ENCODE peak calls at places on chromosomes 11 and 22, in six cellular contexts. One of them, this sample, is unnamed.
A peak's percentile ranks its signal among the peaks of the same experiment; 100 is the strongest.

GRCh38 chr11:8019671-8020597 is 32.8 kb downstream of the EIF3F start:
- DNase-seq in H9: peak; percentile 25
- DNase-seq in mesenchymal stem cell: peak; percentile 27
- DNase-seq in neuronal stem cell: no peak
- DNase-seq in H1: no peak
- DNase-seq in IMR-90: peak; percentile 40
- DNase-seq in this sample: no peak

GRCh38 chr22:39176067-39176621 is 23.7 kb upstream of the CBX7 start:
- DNase-seq in H1: no peak
- DNase-seq in IMR-90: peak; percentile 58
- DNase-seq in H9: peak; percentile 88
- DNase-seq in mesenchymal stem cell: peak; percentile 80
- DNase-seq in neuronal stem cell: peak; percentile 69
- DNase-seq in this sample: peak; percentile 67

GRCh38 chr11:82682003-82682751 is 51.5 kb downstream of the FAM181B start:
- DNase-seq in neuronal stem cell: peak; percentile 40
- DNase-seq in H1: no peak
- DNase-seq in H9: peak; percentile 45
- DNase-seq in mesenchymal stem cell: peak; percentile 80
- DNase-seq in IMR-90: peak; percentile 75
- DNase-seq in this sample: peak; percentile 4

GRCh38 chr11:2366271-2366670 is 10.8 kb upstream of the CD81 start:
- DNase-seq in neuronal stem cell: no peak
- DNase-seq in mesenchymal stem cell: no peak
- DNase-seq in H9: no peak
- DNase-seq in IMR-90: no peak
- DNase-seq in H1: no peak
- DNase-seq in this sample: no peak

GRCh38 chr22:19988965-19989724 is 27.5 kb downstream of the ARVCF start:
- DNase-seq in H1: no peak
- DNase-seq in IMR-90: no peak
- DNase-seq in neuronal stem cell: no peak
- DNase-seq in H9: no peak
- DNase-seq in mesenchymal stem cell: no peak
- DNase-seq in this sample: no peak

GRCh38 chr11:73141031-73141308 is 1.1 kb downstream of the FCHSD2 start:
- DNase-seq in IMR-90: no peak
- DNase-seq in neuronal stem cell: peak; percentile 8
- DNase-seq in mesenchymal stem cell: peak; percentile 51
- DNase-seq in H9: no peak
- DNase-seq in H1: no peak
- DNase-seq in this sample: no peak

GRCh38 chr22:23557036-23557435 is 23.1 kb downstream of the IGLL1 start:
- DNase-seq in H9: peak; percentile 11
- DNase-seq in mesenchymal stem cell: no peak
- DNase-seq in H1: no peak
- DNase-seq in IMR-90: no peak
- DNase-seq in neuronal stem cell: no peak
- DNase-seq in this sample: no peak

GRCh38 chr11:116471608-116472007 is 301.2 kb downstream of the BUD13 start:
- DNase-seq in H9: no peak
- DNase-seq in IMR-90: peak; percentile 3
- DNase-seq in mesenchymal stem cell: no peak
- DNase-seq in neuronal stem cell: no peak
- DNase-seq in H1: no peak
- DNase-seq in this sample: peak; percentile 84

GRCh38 chr11:43278302-43278956 is 33.4 kb upstream of the API5 start:
- DNase-seq in neuronal stem cell: peak; percentile 23
- DNase-seq in IMR-90: peak; percentile 23
- DNase-seq in mesenchymal stem cell: peak; percentile 19
- DNase-seq in H1: no peak
- DNase-seq in H9: peak; percentile 60
- DNase-seq in this sample: peak; percentile 67

GRCh38 chr22:29944339-29944738 is 61.4 kb downstream of the MTMR3 start:
- DNase-seq in neuronal stem cell: no peak
- DNase-seq in IMR-90: peak; percentile 4
- DNase-seq in mesenchymal stem cell: no peak
- DNase-seq in H9: no peak
- DNase-seq in H1: no peak
- DNase-seq in this sample: no peak

GRCh38 chr22:34414467-34415440 is 494.5 kb upstream of the LARGE1 start:
- DNase-seq in H9: peak; percentile 90
- DNase-seq in neuronal stem cell: peak; percentile 87
- DNase-seq in IMR-90: no peak
- DNase-seq in H1: peak; percentile 68
- DNase-seq in mesenchymal stem cell: no peak
- DNase-seq in this sample: peak; percentile 12

GRCh38 chr11:15638386-15638787 is 523.7 kb downstream of the INSC start:
- DNase-seq in H1: no peak
- DNase-seq in neuronal stem cell: no peak
- DNase-seq in IMR-90: no peak
- DNase-seq in mesenchymal stem cell: peak; percentile 40
- DNase-seq in H9: no peak
- DNase-seq in this sample: no peak

GRCh38 chr11:83069441-83070043 is 2.2 kb downstream of the RAB30 start:
- DNase-seq in H1: no peak
- DNase-seq in neuronal stem cell: no peak
- DNase-seq in IMR-90: no peak
- DNase-seq in mesenchymal stem cell: peak; percentile 26
- DNase-seq in H9: no peak
- DNase-seq in this sample: no peak

GRCh38 chr22:29938285-29938693 is 55.3 kb downstream of the MTMR3 start:
- DNase-seq in neuronal stem cell: no peak
- DNase-seq in H1: no peak
- DNase-seq in mesenchymal stem cell: no peak
- DNase-seq in H9: no peak
- DNase-seq in IMR-90: peak; percentile 8
- DNase-seq in this sample: peak; percentile 28

GRCh38 chr22:17957683-17958082 is 66.7 kb downstream of the MICAL3 start:
- DNase-seq in IMR-90: peak; percentile 67
- DNase-seq in neuronal stem cell: no peak
- DNase-seq in H9: no peak
- DNase-seq in H1: no peak
- DNase-seq in mesenchymal stem cell: no peak
- DNase-seq in this sample: no peak

GRCh38 chr11:71988050-71988449 is 10.7 kb upstream of the IL18BP start:
- DNase-seq in H1: no peak
- DNase-seq in IMR-90: peak; percentile 87
- DNase-seq in neuronal stem cell: no peak
- DNase-seq in mesenchymal stem cell: no peak
- DNase-seq in H9: no peak
- DNase-seq in this sample: peak; percentile 94

GRCh38 chr11:11579012-11579755 is 42.6 kb downstream of the GALNT18 start:
- DNase-seq in neuronal stem cell: no peak
- DNase-seq in H9: peak; percentile 28
- DNase-seq in IMR-90: no peak
- DNase-seq in mesenchymal stem cell: no peak
- DNase-seq in H1: no peak
- DNase-seq in this sample: no peak

GRCh38 chr22:24471570-24471969 is 23.6 kb upstream of the UPB1 start:
- DNase-seq in mesenchymal stem cell: no peak
- DNase-seq in IMR-90: peak; percentile 92
- DNase-seq in H1: no peak
- DNase-seq in neuronal stem cell: no peak
- DNase-seq in H9: no peak
- DNase-seq in this sample: no peak

GRCh38 chr11:3808846-3809623 is 675 bp downstream of the PGAP2 start:
- DNase-seq in H9: peak; percentile 51
- DNase-seq in H1: no peak
- DNase-seq in IMR-90: peak; percentile 41
- DNase-seq in neuronal stem cell: no peak
- DNase-seq in mesenchymal stem cell: peak; percentile 54
- DNase-seq in this sample: peak; percentile 91

GRCh38 chr22:39284142-39284980 is 35.1 kb downstream of the RPL3 start:
- DNase-seq in H1: no peak
- DNase-seq in neuronal stem cell: no peak
- DNase-seq in H9: no peak
- DNase-seq in mesenchymal stem cell: no peak
- DNase-seq in IMR-90: no peak
- DNase-seq in this sample: no peak

GRCh38 chr22:42432020-42432596 is at the start of gene NFAM1:
- DNase-seq in IMR-90: no peak
- DNase-seq in mesenchymal stem cell: no peak
- DNase-seq in H1: no peak
- DNase-seq in neuronal stem cell: no peak
- DNase-seq in H9: no peak
- DNase-seq in this sample: peak; percentile 17

GRCh38 chr22:42434283-42434682 is 2.1 kb upstream of the NFAM1 start:
- DNase-seq in mesenchymal stem cell: no peak
- DNase-seq in neuronal stem cell: no peak
- DNase-seq in H1: no peak
- DNase-seq in IMR-90: no peak
- DNase-seq in H9: no peak
- DNase-seq in this sample: no peak

GRCh38 chr22:42433754-42434153 is 1.6 kb upstream of the NFAM1 start:
- DNase-seq in IMR-90: no peak
- DNase-seq in H9: no peak
- DNase-seq in H1: no peak
- DNase-seq in mesenchymal stem cell: no peak
- DNase-seq in neuronal stem cell: no peak
- DNase-seq in this sample: no peak

GRCh38 chr22:42431401-42432019 is 693 bp downstream of the NFAM1 start:
- DNase-seq in H9: no peak
- DNase-seq in mesenchymal stem cell: no peak
- DNase-seq in neuronal stem cell: no peak
- DNase-seq in H1: no peak
- DNase-seq in IMR-90: no peak
- DNase-seq in this sample: no peak

GRCh38 chr22:42432818-42433217 is 615 bp upstream of the NFAM1 start:
- DNase-seq in H1: no peak
- DNase-seq in IMR-90: no peak
- DNase-seq in H9: no peak
- DNase-seq in neuronal stem cell: no peak
- DNase-seq in mesenchymal stem cell: no peak
- DNase-seq in this sample: no peak
- H2AFZ ChIP-seq in H1: no peak overlapping the region
- H2AFZ ChIP-seq in IMR-90: no peak overlapping the region
- H2AFZ ChIP-seq in H9: no peak overlapping the region
- H2AFZ ChIP-seq in neuronal stem cell: no peak overlapping the region
- H2AFZ ChIP-seq in mesenchymal stem cell: no peak overlapping the region
- H2AFZ ChIP-seq in this sample: no peak overlapping the region

DNA sequence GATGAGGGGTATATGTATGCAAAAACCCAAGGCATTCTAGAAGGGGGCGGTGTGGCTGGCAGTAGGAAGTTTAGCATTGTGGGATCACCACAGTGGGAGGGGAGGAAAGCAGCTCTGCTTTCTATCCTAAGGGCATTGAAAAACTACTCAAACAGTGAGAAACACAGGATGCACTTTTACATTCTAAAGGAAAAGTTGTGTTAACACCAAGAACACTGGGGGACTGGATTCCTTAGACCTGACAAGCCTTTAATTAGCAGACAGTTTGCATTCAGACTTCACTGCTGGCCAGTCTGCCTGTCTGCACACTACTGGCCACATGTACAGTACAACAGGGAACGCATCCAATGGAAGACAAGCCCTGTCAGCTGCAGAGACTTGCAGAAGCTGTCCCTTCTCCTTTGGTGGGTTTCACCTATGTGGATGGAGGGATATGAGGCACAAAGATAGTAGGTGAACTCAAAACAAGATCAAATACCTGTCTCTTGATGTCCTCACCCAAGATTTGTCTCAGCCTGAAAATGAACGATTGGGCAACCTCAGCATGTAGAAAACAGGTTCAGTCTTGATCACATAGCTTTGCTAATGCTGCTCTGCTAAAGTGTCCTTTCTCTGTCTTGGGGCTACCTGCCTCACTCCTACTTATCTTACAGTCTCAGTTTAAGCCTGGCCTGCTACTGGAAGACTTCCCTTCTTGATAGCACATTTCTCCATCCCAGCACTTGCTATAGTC is 64.8 kb downstream of the TENM4 start:
- DNase-seq in H1: peak; percentile 56
- DNase-seq in mesenchymal stem cell: no peak
- DNase-seq in IMR-90: no peak
- DNase-seq in H9: peak; percentile 52
- DNase-seq in neuronal stem cell: no peak
- DNase-seq in this sample: no peak
- H2BK5ac ChIP-seq in H1: peak overlapping the region; percentile 76
- H2BK5ac ChIP-seq in mesenchymal stem cell: no peak overlapping the region
- H2BK5ac ChIP-seq in IMR-90: no peak overlapping the region
- H2BK5ac ChIP-seq in H9: no peak overlapping the region
- H2BK5ac ChIP-seq in neuronal stem cell: no peak overlapping the region
- H2BK5ac ChIP-seq in this sample: no peak overlapping the region

GRCh38 chr22:22014285-22014659 is 31.7 kb upstream of the TOP3B start:
- DNase-seq in neuronal stem cell: no peak
- DNase-seq in mesenchymal stem cell: no peak
- DNase-seq in H9: no peak
- DNase-seq in IMR-90: no peak
- DNase-seq in H1: no peak
- DNase-seq in this sample: no peak

GRCh38 chr22:22010358-22010757 is 27.8 kb upstream of the TOP3B start:
- DNase-seq in IMR-90: no peak
- DNase-seq in H9: no peak
- DNase-seq in H1: no peak
- DNase-seq in neuronal stem cell: no peak
- DNase-seq in mesenchymal stem cell: no peak
- DNase-seq in this sample: no peak

GRCh38 chr22:22011964-22012363 is 29.4 kb upstream of the TOP3B start:
- DNase-seq in mesenchymal stem cell: no peak
- DNase-seq in H9: no peak
- DNase-seq in H1: no peak
- DNase-seq in IMR-90: no peak
- DNase-seq in neuronal stem cell: no peak
- DNase-seq in this sample: no peak

GRCh38 chr22:22015631-22016030 is 33.0 kb upstream of the TOP3B start:
- DNase-seq in IMR-90: no peak
- DNase-seq in neuronal stem cell: no peak
- DNase-seq in H1: no peak
- DNase-seq in H9: no peak
- DNase-seq in mesenchymal stem cell: no peak
- DNase-seq in this sample: no peak

DNA sequence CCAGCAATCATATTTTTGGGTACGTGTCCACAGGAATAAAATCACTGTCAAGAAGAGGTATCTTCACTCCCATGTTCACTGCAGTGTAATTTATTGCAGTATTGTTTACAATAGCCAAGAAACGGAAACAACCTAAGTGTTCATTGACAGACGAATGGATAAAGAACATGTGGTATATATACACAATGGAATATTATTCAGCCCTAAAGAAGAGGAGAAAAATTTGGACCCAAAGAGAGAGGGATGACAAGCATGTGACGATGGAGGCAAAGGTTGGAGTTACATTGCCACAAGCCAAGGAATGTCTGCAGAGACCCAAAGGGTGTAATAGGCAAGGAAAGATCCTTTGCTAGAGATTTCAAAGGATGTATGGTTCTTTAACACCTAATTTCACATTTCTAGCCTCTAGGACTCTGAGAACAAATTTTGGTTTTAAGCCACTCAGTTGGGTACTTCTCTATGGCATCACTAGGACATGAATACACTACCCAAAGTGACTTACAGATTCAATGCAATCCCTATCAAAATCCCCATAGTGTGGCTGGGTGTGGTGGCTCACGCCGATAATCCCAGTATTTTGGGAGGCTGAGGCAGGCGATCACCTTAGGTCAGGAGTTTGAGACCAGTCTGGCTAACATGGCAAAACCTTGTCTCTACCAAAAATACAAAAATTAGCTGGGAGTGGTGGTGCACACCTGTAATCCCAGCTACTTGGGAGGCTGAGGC is 31.1 kb upstream of the TOP3B start:
- DNase-seq in IMR-90: no peak
- DNase-seq in mesenchymal stem cell: no peak
- DNase-seq in H1: no peak
- DNase-seq in neuronal stem cell: no peak
- DNase-seq in H9: no peak
- DNase-seq in this sample: no peak
- H3K14ac ChIP-seq in IMR-90: no peak overlapping the region
- H3K14ac ChIP-seq in mesenchymal stem cell: no peak overlapping the region
- H3K14ac ChIP-seq in H1: no peak overlapping the region
- H3K14ac ChIP-seq in neuronal stem cell: no peak overlapping the region
- H3K14ac ChIP-seq in H9: no peak overlapping the region
- H3K14ac ChIP-seq in this sample: no peak overlapping the region

GRCh38 chr11:122268601-122269130 is 152.7 kb upstream of the BLID start:
- DNase-seq in mesenchymal stem cell: no peak
- DNase-seq in H9: no peak
- DNase-seq in neuronal stem cell: no peak
- DNase-seq in H1: no peak
- DNase-seq in IMR-90: no peak
- DNase-seq in this sample: no peak
- H2AFZ ChIP-seq in mesenchymal stem cell: no peak overlapping the region
- H2AFZ ChIP-seq in H9: no peak overlapping the region
- H2AFZ ChIP-seq in neuronal stem cell: no peak overlapping the region
- H2AFZ ChIP-seq in H1: no peak overlapping the region
- H2AFZ ChIP-seq in IMR-90: no peak overlapping the region
- H2AFZ ChIP-seq in this sample: no peak overlapping the region

This sample was measured in trophoblast cell.